ENCODE peak calls at places on chromosomes 12 and 14, in four cellular contexts. E is GM12878, P is K562, R is H1. Y is an unnamed sample.

GRCh38 chr12:31728917-31729640 is at the start of gene AMN1:
- DNase-seq in E (peak), P (peak), R (peak), Y (peak)

GRCh38 chr14:68486809-68487208 is 306.1 kb downstream of the ZFP36L1 start:
- DNase-seq in E (no peak), P (no peak), R (no peak), Y (no peak)

GRCh38 chr12:56898938-56899337 is 35.3 kb downstream of the SDR9C7 start:
- DNase-seq in E (no peak), P (no peak), R (no peak), Y (no peak)

GRCh38 chr14:49598182-49598478 is 610 bp upstream of the LRR1 start:
- DNase-seq in E (no peak), P (peak), R (no peak), Y (no peak)

GRCh38 chr14:95895720-95896119 is 19.1 kb downstream of the TUNAR start:
- DNase-seq in E (no peak), P (peak), R (peak), Y (peak)

GRCh38 chr12:53657041-53657440 is 18.8 kb downstream of the ATP5MC2 start:
- DNase-seq in E (no peak), P (no peak), R (no peak), Y (peak)

GRCh38 chr12:109302358-109302757 is 6.7 kb downstream of the FOXN4 start:
- DNase-seq in E (no peak), P (no peak), R (no peak), Y (no peak)

GRCh38 chr12:92987362-92987761 is 58.3 kb upstream of the EEA1 start:
- DNase-seq in E (no peak), P (peak), R (no peak), Y (peak)

GRCh38 chr14:94581127-94581999 is at the start of gene SERPINA5:
- DNase-seq in E (no peak), P (peak), R (no peak), Y (peak)

GRCh38 chr12:39199371-39199770 is 243.5 kb downstream of the KIF21A start:
- DNase-seq in E (no peak), P (no peak), R (no peak), Y (no peak)

GRCh38 chr12:70449074-70449757 is 83.1 kb downstream of the KCNMB4 start:
- DNase-seq in E (no peak), P (no peak), R (no peak), Y (peak)

GRCh38 chr14:42192659-42193425 is 586.2 kb downstream of the LRFN5 start:
- DNase-seq in E (no peak), P (no peak), R (no peak), Y (no peak)

GRCh38 chr12:8038659-8039114 is 6.2 kb downstream of the FOXJ2 start:
- DNase-seq in E (no peak), P (peak), R (no peak), Y (no peak)

GRCh38 chr12:50088577-50089335 is 3.6 kb downstream of the SMARCD1 start:
- DNase-seq in E (peak), P (peak), R (no peak), Y (peak)

GRCh38 chr14:80959448-80960006 is 4.1 kb downstream of the TSHR start:
- DNase-seq in E (peak), P (no peak), R (no peak), Y (no peak)

GRCh38 chr14:96629082-96629481 is 126.9 kb downstream of the PAPOLA start:
- DNase-seq in E (no peak), P (no peak), R (no peak), Y (no peak)

GRCh38 chr12:96386794-96387193 is 13.4 kb downstream of the CDK17 start:
- DNase-seq in E (no peak), P (no peak), R (no peak), Y (no peak)

GRCh38 chr12:4829161-4829792 is 80.4 kb upstream of the KCNA1 start:
- DNase-seq in E (peak), P (no peak), R (no peak), Y (no peak)

GRCh38 chr14:95128140-95128539 is 29.2 kb downstream of the DICER1 start:
- DNase-seq in E (no peak), P (no peak), R (no peak), Y (no peak)

GRCh38 chr12:47407730-47408129 is 298.1 kb downstream of the RPAP3 start:
- DNase-seq in E (no peak), P (no peak), R (no peak), Y (no peak)

DNA sequence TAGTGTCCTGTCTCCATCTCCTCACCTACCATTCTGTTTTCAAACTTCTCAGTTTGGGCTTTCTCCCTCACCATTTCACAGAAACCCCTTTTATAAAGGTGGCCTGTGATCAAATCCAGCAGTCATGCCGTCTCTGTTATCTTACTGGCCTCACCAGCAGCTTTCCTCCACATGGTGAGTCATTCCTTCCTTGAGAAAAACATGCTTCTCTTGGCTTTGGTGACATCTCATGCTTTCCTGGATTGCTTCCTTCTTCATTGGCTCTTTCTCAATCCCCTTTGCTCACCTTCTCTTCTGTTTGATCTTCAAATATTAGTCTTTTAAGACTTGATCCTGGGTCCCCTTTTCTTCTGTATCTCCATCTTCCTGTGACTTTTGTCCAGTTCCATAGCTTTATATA is 164.9 kb downstream of the ANO4 start:
- DNase-seq in E (no peak), P (no peak), R (no peak), Y (no peak)
- TF ChIP-seq USF2 in E (no peak), P (no peak), R (no peak), Y (no peak)

DNA sequence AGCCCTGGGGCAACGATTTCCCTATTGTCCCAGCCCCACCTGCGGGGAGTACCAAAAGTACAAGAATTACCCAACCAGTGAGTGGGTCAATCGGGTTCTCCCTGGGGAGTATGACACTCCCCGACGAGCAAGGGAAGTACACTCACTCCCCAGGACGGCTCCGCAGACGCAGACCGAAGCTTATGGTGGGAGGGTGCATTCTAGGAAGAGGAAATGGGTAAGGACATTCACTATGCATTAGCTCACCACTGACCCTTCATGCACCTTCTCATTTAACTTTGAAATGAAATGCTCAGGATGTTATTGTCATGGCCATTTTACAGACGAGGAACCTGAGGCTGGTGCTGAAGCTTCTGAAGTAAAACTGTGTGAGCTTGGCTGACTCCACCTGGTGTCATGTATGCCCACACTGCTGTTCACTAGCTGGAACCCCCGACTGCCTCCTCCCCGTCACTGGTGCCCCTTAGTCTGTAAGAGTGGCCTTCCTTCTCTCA is 45.8 kb upstream of the TMED10 start:
- DNase-seq in E (peak), P (peak), R (peak), Y (no peak)
- TF ChIP-seq CBX5 in E (no peak), P (no peak), R (no peak), Y (no peak)

GRCh38 chr12:103493199-103493598 is 2.6 kb downstream of the C12orf42 start:
- DNase-seq in E (no peak), P (no peak), R (no peak), Y (no peak)

GRCh38 chr12:103494388-103494787 is 1.4 kb downstream of the C12orf42 start:
- DNase-seq in E (no peak), P (no peak), R (no peak), Y (no peak)

GRCh38 chr12:103498990-103499389 is 3.2 kb upstream of the C12orf42 start:
- DNase-seq in E (no peak), P (no peak), R (no peak), Y (no peak)

GRCh38 chr12:103495783-103496456 is at the start of gene C12orf42:
- DNase-seq in E (peak), P (peak), R (no peak), Y (no peak)

GRCh38 chr12:103495158-103495782 is 498 bp downstream of the C12orf42 start:
- DNase-seq in E (no peak), P (peak), R (peak), Y (no peak)
- TF ChIP-seq USF2 in E (no peak), P (no peak), R (no peak), Y (no peak)

DNA sequence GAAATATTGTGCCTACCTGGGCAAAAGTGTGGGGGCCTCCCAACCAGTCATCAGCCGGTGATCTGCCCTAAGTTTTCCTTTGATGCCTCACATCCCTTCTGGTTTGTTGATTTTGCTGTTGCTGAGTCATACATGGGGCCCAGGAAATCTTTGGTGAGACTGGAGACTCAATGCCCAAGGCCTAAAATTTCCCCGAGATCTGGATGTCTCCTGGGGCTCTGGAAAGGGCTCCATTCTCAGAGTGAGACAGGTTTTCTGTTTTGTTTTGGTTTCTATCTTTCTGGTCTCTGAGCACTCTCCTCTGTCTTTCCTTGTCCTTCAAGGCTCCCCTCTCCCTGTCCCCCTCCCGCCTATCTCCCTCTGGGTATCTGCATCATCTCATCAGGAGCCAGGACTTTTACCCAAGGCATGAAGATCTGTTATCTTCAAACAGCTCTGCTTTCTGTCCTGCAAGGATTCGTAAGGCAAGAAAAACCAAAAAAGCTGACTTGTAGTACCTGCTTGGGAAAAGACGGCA is 152.8 kb upstream of the MAX start:
- DNase-seq in E (no peak), P (no peak), R (no peak), Y (peak)
- TF ChIP-seq CBX5 in E (no peak), P (no peak), R (no peak), Y (no peak)